ENCODE peak calls at places on chromosomes 3 and 15, in seven cellular contexts. S, Z, N, V, H, T and O are unnamed samples.

GRCh38 chr3:139537795-139538538 is 1.6 kb downstream of the RBP1 start:
- DNase-seq in S (no peak), Z (no peak), N (no peak), V (no peak), H (no peak), T (no peak), O (no peak)

GRCh38 chr3:131110087-131110486 is 83.4 kb downstream of the NEK11 start:
- DNase-seq in S (no peak), Z (peak; percentile 51), N (peak; percentile 3), V (no peak), H (peak; percentile 55), T (no peak), O (no peak)

GRCh38 chr3:64311424-64311920 is 86.2 kb upstream of the PRICKLE2 start:
- DNase-seq in S (no peak), Z (peak; percentile 82), N (no peak), V (no peak), H (peak; percentile 10), T (no peak), O (no peak)

GRCh38 chr3:197423376-197423775 is 125.0 kb upstream of the DLG1 start:
- DNase-seq in S (no peak), Z (no peak), N (no peak), V (no peak), H (no peak), T (no peak), O (no peak)

GRCh38 chr3:150545419-150546225 is 674 bp downstream of the SERP1 start:
- DNase-seq in S (peak; percentile 54), Z (peak; percentile 41), N (peak; percentile 42), V (peak; percentile 14), H (peak; percentile 38), T (no peak), O (peak; percentile 11)

GRCh38 chr3:12663311-12663935 is 494 bp downstream of the RAF1 start:
- DNase-seq in S (no peak), Z (peak; percentile 64), N (no peak), V (peak; percentile 80), H (peak; percentile 56), T (no peak), O (no peak)

GRCh38 chr3:99319961-99320360 is 318.4 kb upstream of the COL8A1 start:
- DNase-seq in S (no peak), Z (peak; percentile 89), N (no peak), V (no peak), H (peak; percentile 57), T (no peak), O (no peak)

GRCh38 chr3:66121288-66121687 is 82.6 kb upstream of the MAGI1 start:
- DNase-seq in S (no peak), Z (peak; percentile 46), N (no peak), V (no peak), H (peak; percentile 6), T (no peak), O (no peak)

GRCh38 chr3:39254806-39255449 is 24.9 kb downstream of the CX3CR1 start:
- DNase-seq in S (peak; percentile 83), Z (peak; percentile 75), N (no peak), V (no peak), H (peak; percentile 80), T (no peak), O (no peak)

GRCh38 chr15:66078929-66079275 is 174.6 kb downstream of the MEGF11 start:
- DNase-seq in S (no peak), Z (no peak), N (no peak), V (no peak), H (no peak), T (no peak), O (no peak)

GRCh38 chr3:46667061-46667621 is 26.3 kb downstream of the ALS2CL start:
- DNase-seq in S (no peak), Z (no peak), N (no peak), V (no peak), H (no peak), T (no peak), O (no peak)

GRCh38 chr15:76293361-76293760 is 17.9 kb downstream of the ETFA start:
- DNase-seq in S (no peak), Z (peak; percentile 74), N (no peak), V (no peak), H (peak; percentile 50), T (no peak), O (no peak)

GRCh38 chr15:44727462-44728231 is 8.7 kb upstream of the TRIM69 start:
- DNase-seq in S (peak; percentile 41), Z (no peak), N (no peak), V (no peak), H (no peak), T (no peak), O (no peak)

GRCh38 chr3:124814620-124815421 is 72.3 kb downstream of the ITGB5 start:
- DNase-seq in S (no peak), Z (no peak), N (no peak), V (no peak), H (peak; percentile 85), T (no peak), O (no peak)

GRCh38 chr15:60523056-60523455 is 44.1 kb upstream of the ICE2 start:
- DNase-seq in S (no peak), Z (peak; percentile 67), N (no peak), V (no peak), H (peak; percentile 85), T (no peak), O (no peak)

GRCh38 chr3:195270350-195271115 is 426 bp downstream of the XXYLT1 start:
- DNase-seq in S (peak; percentile 72), Z (peak; percentile 91), N (peak; percentile 87), V (peak; percentile 51), H (peak; percentile 39), T (no peak), O (peak; percentile 91)

GRCh38 chr15:57649138-57649537 is 57.4 kb upstream of the POLR2M start:
- DNase-seq in S (no peak), Z (peak; percentile 89), N (no peak), V (no peak), H (no peak), T (no peak), O (no peak)

DNA sequence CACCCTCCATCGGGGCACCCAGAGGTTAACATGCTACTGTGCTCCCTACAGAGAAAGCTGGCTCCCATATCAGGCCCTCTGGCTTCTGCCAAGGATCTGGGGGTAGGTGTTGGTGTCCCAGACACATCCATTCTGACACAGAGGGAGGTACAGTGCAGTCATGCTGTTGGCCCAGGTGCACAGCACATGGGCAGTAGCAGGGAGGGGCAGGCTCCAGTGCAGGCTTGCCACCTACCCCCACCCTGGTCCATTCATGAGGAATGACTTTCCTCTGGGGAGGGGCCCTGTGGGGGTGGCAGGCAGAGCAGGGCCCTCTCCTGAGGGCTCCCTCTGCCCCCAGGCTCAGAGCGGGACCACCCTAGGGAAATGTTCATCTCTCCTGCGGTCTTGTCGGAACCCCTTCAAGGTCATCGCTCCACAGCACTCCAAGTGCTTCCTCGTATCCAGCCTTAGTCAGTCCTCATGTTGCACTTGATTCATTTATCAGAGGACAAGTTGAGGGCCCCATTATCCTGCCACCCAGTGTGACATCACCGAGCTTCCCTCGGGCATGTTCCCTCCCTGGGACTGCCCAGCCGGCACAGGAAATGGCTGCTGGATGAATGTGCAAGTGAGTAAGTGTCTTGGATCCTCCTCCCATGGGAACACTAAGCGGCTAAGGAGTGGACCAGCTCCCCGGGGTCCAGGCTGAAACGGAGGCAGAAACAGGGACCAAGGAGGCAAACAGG is 10.0 kb downstream of the DUSP7 start:
- DNase-seq in S (no peak), Z (peak; percentile 99), N (peak; percentile 33), V (no peak), H (peak; percentile 98), T (no peak), O (no peak)
- H3K9ac ChIP-seq in S (no peak overlapping the region), Z (peak overlapping the region; percentile 79), N (no peak overlapping the region), V (no peak overlapping the region), H (peak overlapping the region; percentile 97), T (no peak overlapping the region), O (no peak overlapping the region)

GRCh38 chr3:101500208-101500607 is 12.8 kb downstream of the SENP7 start:
- DNase-seq in S (no peak), Z (no peak), N (no peak), V (no peak), H (no peak), T (no peak), O (no peak)

GRCh38 chr3:101497803-101498202 is 15.2 kb downstream of the SENP7 start:
- DNase-seq in S (no peak), Z (no peak), N (no peak), V (no peak), H (no peak), T (no peak), O (no peak)

GRCh38 chr3:101495552-101495951 is 17.5 kb downstream of the SENP7 start:
- DNase-seq in S (no peak), Z (no peak), N (peak; percentile 44), V (no peak), H (peak; percentile 21), T (no peak), O (no peak)
- H3K79me2 ChIP-seq in S (peaks cover 73% of the 10 kb centered on the region), Z (no peaks in the 10 kb centered on the region), N (no peaks in the 10 kb centered on the region), V (peaks cover 29% of the 10 kb centered on the region), H (no peaks in the 10 kb centered on the region), T (no peaks in the 10 kb centered on the region), O (peaks cover 4% of the 10 kb centered on the region)

DNA sequence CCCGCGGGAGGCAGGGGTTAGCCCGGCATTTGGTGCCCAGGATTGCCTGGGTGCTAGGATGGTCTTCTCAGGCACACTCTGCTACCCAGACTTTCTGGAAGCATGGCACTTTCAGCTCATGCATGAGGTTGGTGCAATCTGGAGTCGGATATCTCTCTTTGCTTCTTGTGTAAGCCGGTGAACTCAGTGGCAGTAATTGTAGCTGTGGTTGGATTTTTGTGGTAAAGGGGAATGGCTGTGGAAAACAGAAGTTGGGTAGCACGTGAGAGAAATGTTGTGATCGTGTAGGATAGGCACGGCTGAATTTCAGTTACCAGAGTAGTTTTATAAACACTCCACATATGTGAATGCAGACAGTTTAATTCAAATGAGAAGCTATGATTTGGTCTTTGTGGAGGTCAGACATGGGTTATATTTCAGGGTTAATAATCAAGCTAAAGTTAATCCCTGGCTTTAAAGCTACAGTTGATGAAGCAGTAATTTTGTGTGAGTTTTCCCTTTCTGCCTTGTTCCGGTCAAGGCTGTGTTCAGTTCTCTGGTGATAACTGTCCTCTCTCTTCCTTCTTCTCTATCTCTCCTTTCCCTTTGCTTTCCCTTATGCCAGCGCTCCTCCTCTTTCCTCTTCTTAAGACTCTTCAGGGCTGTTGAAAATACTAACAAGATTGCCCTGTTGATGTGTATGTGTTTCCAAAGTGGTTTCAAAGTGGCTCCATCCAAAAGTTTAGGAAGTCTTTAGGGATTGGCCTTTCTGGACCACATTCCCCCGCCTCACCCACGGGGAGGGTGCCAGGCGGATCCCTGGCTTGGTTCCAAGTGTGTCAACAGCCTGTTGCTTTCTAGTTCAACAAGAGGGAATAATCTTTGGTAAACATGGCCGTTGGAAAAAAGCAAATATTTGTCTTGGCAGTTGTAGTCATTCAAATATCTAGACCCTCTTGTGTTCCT is 404.6 kb upstream of the C2CD4B start:
- DNase-seq in S (no peak), Z (peak; percentile 64), N (no peak), V (no peak), H (peak; percentile 92), T (no peak), O (no peak)
- H3K9ac ChIP-seq in S (no peak overlapping the region), Z (no peak overlapping the region), N (no peak overlapping the region), V (no peak overlapping the region), H (no peak overlapping the region), T (no peak overlapping the region), O (no peak overlapping the region)

DNA sequence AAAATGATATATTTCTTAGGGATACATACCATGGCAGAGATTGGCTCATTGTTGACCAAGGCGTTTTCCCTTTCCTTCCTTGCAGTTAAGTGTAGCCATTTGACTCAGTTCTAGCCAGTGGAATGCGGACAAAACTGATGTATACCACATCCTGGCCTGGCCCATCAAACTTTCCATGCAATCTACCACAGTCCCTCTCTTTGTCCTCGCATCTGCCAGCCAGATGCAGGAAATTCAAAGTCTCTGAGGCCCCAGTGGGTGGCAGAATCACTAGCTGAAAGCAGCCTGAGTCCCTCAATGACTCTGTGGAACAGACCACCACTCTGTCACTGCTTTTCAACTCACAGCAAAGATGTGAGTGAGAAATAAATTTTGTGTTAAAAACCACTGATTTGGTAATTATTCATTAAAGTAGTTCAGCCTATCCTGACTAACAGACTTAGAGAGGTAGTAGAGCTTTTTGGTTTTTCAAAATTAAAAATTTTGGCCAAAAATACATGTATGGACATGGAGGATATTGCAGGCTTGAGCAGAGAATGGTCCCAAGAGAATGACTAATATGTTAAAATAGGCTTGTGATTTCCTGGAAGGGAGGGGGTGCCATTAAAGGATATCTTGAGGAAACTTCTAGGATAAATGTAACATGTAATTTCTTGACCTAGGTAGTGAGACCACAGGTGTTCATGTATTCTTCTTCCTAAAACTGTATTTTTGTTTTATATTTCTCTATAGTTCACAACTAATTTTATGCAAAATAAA is 10.9 kb downstream of the LRRFIP2 start:
- DNase-seq in S (no peak), Z (peak; percentile 91), N (peak; percentile 51), V (no peak), H (no peak), T (no peak), O (peak; percentile 27)
- H3K79me2 ChIP-seq in S (peaks cover 40% of the 10 kb centered on the region), Z (peaks cover 96% of the 10 kb centered on the region), N (no peaks in the 10 kb centered on the region), V (peaks cover 4% of the 10 kb centered on the region), H (peaks cover 24% of the 10 kb centered on the region), T (no peaks in the 10 kb centered on the region), O (peaks cover 10% of the 10 kb centered on the region)